ENCODE peak calls at places on chromosomes 7 and 10, in five cellular contexts. U is stomach, P is dorsolateral prefrontal cortex, Y is GM23248, T is right atrium auricular region. V is an unnamed sample.

GRCh38 chr10:43760514-43760913 is 111.8 kb upstream of the ZNF32 start:
- DNase-seq in U (no peak), Y (no peak), P (no peak), T (no peak), V (no peak)

GRCh38 chr7:39733881-39734571 is 110.7 kb downstream of the RALA start:
- DNase-seq in U (no peak), Y (peak; percentile 89), T (no peak), P (no peak), V (peak; percentile 41)

GRCh38 chr10:11086177-11086576 is 68.5 kb downstream of the CELF2 start:
- DNase-seq in T (peak; percentile 73), Y (no peak), P (no peak), U (no peak), V (no peak)

GRCh38 chr7:20217193-20217948 is at the start of gene MACC1:
- DNase-seq in Y (no peak), U (peak; percentile 78), T (no peak), P (no peak), V (no peak)

GRCh38 chr7:48193421-48193820 is 22.2 kb downstream of the ABCA13 start:
- DNase-seq in P (no peak), Y (no peak), U (no peak), T (no peak), V (no peak)

GRCh38 chr10:1070939-1071338 is 14.8 kb downstream of the WDR37 start:
- DNase-seq in U (no peak), P (no peak), T (peak; percentile 21), Y (peak; percentile 36), V (no peak)

GRCh38 chr10:115829501-115830215 is 443.3 kb downstream of the GFRA1 start:
- DNase-seq in P (no peak), Y (peak; percentile 78), T (no peak), U (no peak), V (peak; percentile 53)

GRCh38 chr7:31744294-31744874 is 57.4 kb downstream of the PPP1R17 start:
- DNase-seq in P (peak; percentile 73), U (peak; percentile 61), T (peak; percentile 73), Y (peak; percentile 80), V (peak; percentile 75)

GRCh38 chr10:34916368-34916767 is 101.3 kb upstream of the PARD3 start:
- DNase-seq in T (no peak), Y (peak; percentile 92), P (no peak), U (no peak), V (no peak)

GRCh38 chr7:120052884-120053382 is 220.0 kb upstream of the KCND2 start:
- DNase-seq in T (peak; percentile 71), U (no peak), Y (peak; percentile 89), P (no peak), V (no peak)
- H3K27ac ChIP-seq in T (no peak overlapping the region), U (no peak overlapping the region), Y (peak overlapping the region; percentile 93), P (no peak overlapping the region), V (no peak overlapping the region)

GRCh38 chr10:23344251-23344841 is at the start of gene C10orf67:
- DNase-seq in P (peak; percentile 35), U (no peak), Y (peak; percentile 46), T (no peak), V (peak; percentile 81)
- H3K27ac ChIP-seq in P (peak within 1 kb of the TSS; percentile 83), U (no peak within 1 kb of the TSS), Y (peak within 1 kb of the TSS; percentile 41), T (peak within 1 kb of the TSS; percentile 83), V (peak within 1 kb of the TSS; percentile 79)

GRCh38 chr7:116801092-116801710 is 61.2 kb upstream of the CAPZA2 start:
- DNase-seq in T (no peak), Y (peak; percentile 89), U (no peak), P (no peak), V (no peak)
- H3K27ac ChIP-seq in T (no peak overlapping the region), Y (peak overlapping the region; percentile 79), U (no peak overlapping the region), P (no peak overlapping the region), V (no peak overlapping the region)

GRCh38 chr7:143360788-143361551 is 1.5 kb downstream of the FAM131B start:
- DNase-seq in P (no peak), T (no peak), U (no peak), Y (no peak), V (no peak)
- H3K27ac ChIP-seq in P (peak overlapping the region; percentile 98), T (no peak overlapping the region), U (no peak overlapping the region), Y (no peak overlapping the region), V (no peak overlapping the region)